ENCODE peak calls at places on chromosomes 5 and 9, in six cellular contexts. One of them, this sample, is unnamed.
A peak's percentile ranks its signal among the peaks of the same experiment; 100 is the strongest.

GRCh38 chr9:135590486-135591079 is 29.0 kb downstream of the PAEP start:
- DNase-seq in epithelial cell of proximal tubule: no peak
- DNase-seq in psoas muscle: no peak
- DNase-seq in dorsolateral prefrontal cortex: no peak
- DNase-seq in CD8-positive, alpha-beta T cell: no peak
- DNase-seq in fibroblast of villous mesenchyme: no peak
- DNase-seq in this sample: no peak

GRCh38 chr5:96569770-96570169 is 92.4 kb upstream of the CAST start:
- DNase-seq in epithelial cell of proximal tubule: no peak
- DNase-seq in psoas muscle: no peak
- DNase-seq in dorsolateral prefrontal cortex: no peak
- DNase-seq in CD8-positive, alpha-beta T cell: no peak
- DNase-seq in fibroblast of villous mesenchyme: no peak
- DNase-seq in this sample: no peak

GRCh38 chr9:136854113-136854841 is 2.1 kb downstream of the MAMDC4 start:
- DNase-seq in epithelial cell of proximal tubule: no peak
- DNase-seq in psoas muscle: peak; percentile 21
- DNase-seq in dorsolateral prefrontal cortex: no peak
- DNase-seq in CD8-positive, alpha-beta T cell: no peak
- DNase-seq in fibroblast of villous mesenchyme: no peak
- DNase-seq in this sample: peak; percentile 18

GRCh38 chr5:67693956-67694564 is 497.5 kb upstream of the CD180 start:
- DNase-seq in epithelial cell of proximal tubule: peak; percentile 23
- DNase-seq in psoas muscle: peak; percentile 80
- DNase-seq in dorsolateral prefrontal cortex: no peak
- DNase-seq in CD8-positive, alpha-beta T cell: no peak
- DNase-seq in fibroblast of villous mesenchyme: peak; percentile 61
- DNase-seq in this sample: no peak

GRCh38 chr5:177309351-177310191 is 2.1 kb downstream of the MXD3 start:
- DNase-seq in epithelial cell of proximal tubule: no peak
- DNase-seq in psoas muscle: peak; percentile 65
- DNase-seq in dorsolateral prefrontal cortex: no peak
- DNase-seq in CD8-positive, alpha-beta T cell: peak; percentile 51
- DNase-seq in fibroblast of villous mesenchyme: peak; percentile 69
- DNase-seq in this sample: peak; percentile 82

GRCh38 chr9:28079677-28080076 is 506.4 kb upstream of the C9orf72 start:
- DNase-seq in epithelial cell of proximal tubule: no peak
- DNase-seq in psoas muscle: no peak
- DNase-seq in dorsolateral prefrontal cortex: no peak
- DNase-seq in CD8-positive, alpha-beta T cell: no peak
- DNase-seq in fibroblast of villous mesenchyme: no peak
- DNase-seq in this sample: no peak

GRCh38 chr9:92097997-92098482 is 17.2 kb downstream of the SPTLC1 start:
- DNase-seq in epithelial cell of proximal tubule: peak; percentile 44
- DNase-seq in psoas muscle: peak; percentile 66
- DNase-seq in dorsolateral prefrontal cortex: peak; percentile 50
- DNase-seq in CD8-positive, alpha-beta T cell: peak; percentile 4
- DNase-seq in fibroblast of villous mesenchyme: peak; percentile 69
- DNase-seq in this sample: peak; percentile 47

GRCh38 chr5:151680944-151681427 is 5.7 kb downstream of the SPARC start:
- DNase-seq in epithelial cell of proximal tubule: no peak
- DNase-seq in psoas muscle: no peak
- DNase-seq in dorsolateral prefrontal cortex: no peak
- DNase-seq in CD8-positive, alpha-beta T cell: no peak
- DNase-seq in fibroblast of villous mesenchyme: peak; percentile 61
- DNase-seq in this sample: no peak

GRCh38 chr5:40736103-40736875 is 19.5 kb downstream of the TTC33 start:
- DNase-seq in epithelial cell of proximal tubule: peak; percentile 26
- DNase-seq in psoas muscle: no peak
- DNase-seq in dorsolateral prefrontal cortex: no peak
- DNase-seq in CD8-positive, alpha-beta T cell: no peak
- DNase-seq in fibroblast of villous mesenchyme: peak; percentile 68
- DNase-seq in this sample: no peak

GRCh38 chr5:142661957-142662356 is 23.9 kb downstream of the FGF1 start:
- DNase-seq in epithelial cell of proximal tubule: no peak
- DNase-seq in psoas muscle: no peak
- DNase-seq in dorsolateral prefrontal cortex: no peak
- DNase-seq in CD8-positive, alpha-beta T cell: no peak
- DNase-seq in fibroblast of villous mesenchyme: no peak
- DNase-seq in this sample: no peak

GRCh38 chr5:96716007-96716406 is 53.8 kb downstream of the CAST start:
- DNase-seq in epithelial cell of proximal tubule: no peak
- DNase-seq in psoas muscle: no peak
- DNase-seq in dorsolateral prefrontal cortex: no peak
- DNase-seq in CD8-positive, alpha-beta T cell: no peak
- DNase-seq in fibroblast of villous mesenchyme: no peak
- DNase-seq in this sample: no peak

GRCh38 chr5:115033861-115034260 is 135.8 kb downstream of the TRIM36 start:
- DNase-seq in epithelial cell of proximal tubule: no peak
- DNase-seq in psoas muscle: no peak
- DNase-seq in dorsolateral prefrontal cortex: peak; percentile 17
- DNase-seq in CD8-positive, alpha-beta T cell: no peak
- DNase-seq in fibroblast of villous mesenchyme: no peak
- DNase-seq in this sample: peak; percentile 28
- TF ChIP-seq CTCF in epithelial cell of proximal tubule: peak; percentile 25
- TF ChIP-seq CTCF in psoas muscle: no peak
- TF ChIP-seq CTCF in dorsolateral prefrontal cortex: peak; percentile 58
- TF ChIP-seq CTCF in CD8-positive, alpha-beta T cell: no peak
- TF ChIP-seq CTCF in fibroblast of villous mesenchyme: no peak
- TF ChIP-seq CTCF in this sample: no peak

GRCh38 chr5:133366438-133366837 is 245.9 kb downstream of the FSTL4 start:
- DNase-seq in epithelial cell of proximal tubule: no peak
- DNase-seq in psoas muscle: no peak
- DNase-seq in dorsolateral prefrontal cortex: no peak
- DNase-seq in CD8-positive, alpha-beta T cell: no peak
- DNase-seq in fibroblast of villous mesenchyme: no peak
- DNase-seq in this sample: no peak

GRCh38 chr5:133364916-133365315 is 247.4 kb downstream of the FSTL4 start:
- DNase-seq in epithelial cell of proximal tubule: no peak
- DNase-seq in psoas muscle: no peak
- DNase-seq in dorsolateral prefrontal cortex: no peak
- DNase-seq in CD8-positive, alpha-beta T cell: no peak
- DNase-seq in fibroblast of villous mesenchyme: peak; percentile 8
- DNase-seq in this sample: no peak

GRCh38 chr5:133365738-133366137 is 246.6 kb downstream of the FSTL4 start:
- DNase-seq in epithelial cell of proximal tubule: no peak
- DNase-seq in psoas muscle: no peak
- DNase-seq in dorsolateral prefrontal cortex: no peak
- DNase-seq in CD8-positive, alpha-beta T cell: no peak
- DNase-seq in fibroblast of villous mesenchyme: no peak
- DNase-seq in this sample: no peak

GRCh38 chr5:133363807-133364587 is 248.3 kb downstream of the FSTL4 start:
- DNase-seq in epithelial cell of proximal tubule: no peak
- DNase-seq in psoas muscle: no peak
- DNase-seq in dorsolateral prefrontal cortex: no peak
- DNase-seq in CD8-positive, alpha-beta T cell: no peak
- DNase-seq in fibroblast of villous mesenchyme: no peak
- DNase-seq in this sample: no peak

DNA sequence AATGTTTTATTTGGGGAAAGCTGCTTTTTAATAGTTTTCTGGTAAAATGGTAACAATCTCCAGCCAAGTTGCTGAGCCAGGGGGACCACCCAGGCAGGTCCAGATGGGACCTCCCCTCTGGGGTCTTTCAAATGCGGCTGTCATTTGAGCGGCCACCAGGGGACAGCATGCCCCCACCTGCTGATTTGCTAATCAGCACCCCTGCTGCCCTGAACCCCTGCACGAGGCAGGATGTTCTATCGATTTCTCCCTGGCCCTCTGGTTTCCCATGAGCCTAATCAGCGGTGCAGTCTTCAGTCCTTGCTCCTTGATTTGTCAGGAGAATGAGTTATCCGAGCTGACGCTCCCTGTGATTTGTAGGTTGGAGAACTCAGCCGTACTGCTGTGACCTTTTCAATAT is 247.0 kb downstream of the FSTL4 start:
- DNase-seq in epithelial cell of proximal tubule: no peak
- DNase-seq in psoas muscle: no peak
- DNase-seq in dorsolateral prefrontal cortex: no peak
- DNase-seq in CD8-positive, alpha-beta T cell: no peak
- DNase-seq in fibroblast of villous mesenchyme: no peak
- DNase-seq in this sample: peak; percentile 77
- TF ChIP-seq CTCF in epithelial cell of proximal tubule: peak; percentile 37
- TF ChIP-seq CTCF in psoas muscle: no peak
- TF ChIP-seq CTCF in dorsolateral prefrontal cortex: no peak
- TF ChIP-seq CTCF in CD8-positive, alpha-beta T cell: no peak
- TF ChIP-seq CTCF in fibroblast of villous mesenchyme: peak; percentile 34
- TF ChIP-seq CTCF in this sample: peak; percentile 75

DNA sequence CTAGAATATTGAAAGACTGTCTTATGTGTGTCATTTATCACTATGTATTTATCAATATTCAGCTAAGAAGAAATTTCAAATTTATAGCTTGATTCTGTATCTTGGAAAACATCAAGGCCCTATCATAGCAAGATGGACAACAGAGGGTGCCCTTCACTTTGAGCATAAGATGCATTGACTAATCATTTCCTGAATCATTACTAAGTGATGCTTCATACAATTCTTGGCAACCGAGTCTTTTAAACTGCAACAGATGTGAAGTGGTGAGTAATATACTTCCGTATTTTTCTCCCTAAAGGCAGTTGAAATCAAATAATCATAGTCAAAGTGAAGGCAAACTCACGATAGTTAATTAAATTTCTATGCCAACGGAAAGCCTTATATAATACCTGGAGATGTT is 318.6 kb upstream of the RGMB start:
- DNase-seq in epithelial cell of proximal tubule: peak; percentile 63
- DNase-seq in psoas muscle: no peak
- DNase-seq in dorsolateral prefrontal cortex: no peak
- DNase-seq in CD8-positive, alpha-beta T cell: no peak
- DNase-seq in fibroblast of villous mesenchyme: peak; percentile 87
- DNase-seq in this sample: no peak
- TF ChIP-seq CTCF in epithelial cell of proximal tubule: peak; percentile 56
- TF ChIP-seq CTCF in psoas muscle: no peak
- TF ChIP-seq CTCF in dorsolateral prefrontal cortex: no peak
- TF ChIP-seq CTCF in CD8-positive, alpha-beta T cell: no peak
- TF ChIP-seq CTCF in fibroblast of villous mesenchyme: no peak
- TF ChIP-seq CTCF in this sample: no peak

GRCh38 chr5:86974910-86975309 is 292.8 kb upstream of the RASA1 start:
- DNase-seq in epithelial cell of proximal tubule: no peak
- DNase-seq in psoas muscle: no peak
- DNase-seq in dorsolateral prefrontal cortex: no peak
- DNase-seq in CD8-positive, alpha-beta T cell: no peak
- DNase-seq in fibroblast of villous mesenchyme: peak; percentile 85
- DNase-seq in this sample: no peak

GRCh38 chr5:86968311-86968753 is 299.4 kb upstream of the RASA1 start:
- DNase-seq in epithelial cell of proximal tubule: peak; percentile 38
- DNase-seq in psoas muscle: peak; percentile 10
- DNase-seq in dorsolateral prefrontal cortex: no peak
- DNase-seq in CD8-positive, alpha-beta T cell: no peak
- DNase-seq in fibroblast of villous mesenchyme: peak; percentile 60
- DNase-seq in this sample: no peak

DNA sequence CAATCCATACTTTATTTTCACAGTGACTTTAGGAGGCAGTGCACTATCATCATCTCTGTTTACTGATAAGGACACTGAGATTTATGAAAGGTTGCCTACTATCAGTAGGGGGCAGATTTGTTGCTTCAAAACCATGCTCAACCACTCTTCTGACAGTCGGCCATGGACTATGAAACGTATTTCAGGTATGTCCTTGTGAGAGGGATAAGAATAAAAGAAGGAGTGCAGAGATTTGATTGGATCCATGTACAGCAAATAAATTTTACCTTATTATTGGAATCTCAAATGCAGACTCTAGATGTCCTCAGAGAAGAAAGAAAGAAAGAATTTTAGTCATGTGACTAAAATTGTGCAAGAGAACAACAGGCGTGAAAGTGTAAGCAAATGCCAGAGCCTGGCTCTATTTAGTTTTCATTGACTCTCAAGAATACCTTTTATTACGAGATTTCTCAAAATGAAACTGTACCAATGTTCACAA is 296.6 kb upstream of the RASA1 start:
- DNase-seq in epithelial cell of proximal tubule: peak; percentile 19
- DNase-seq in psoas muscle: no peak
- DNase-seq in dorsolateral prefrontal cortex: no peak
- DNase-seq in CD8-positive, alpha-beta T cell: no peak
- DNase-seq in fibroblast of villous mesenchyme: peak; percentile 52
- DNase-seq in this sample: no peak
- TF ChIP-seq CTCF in epithelial cell of proximal tubule: peak; percentile 48
- TF ChIP-seq CTCF in psoas muscle: peak; percentile 3
- TF ChIP-seq CTCF in dorsolateral prefrontal cortex: peak; percentile 63
- TF ChIP-seq CTCF in CD8-positive, alpha-beta T cell: peak; percentile 21
- TF ChIP-seq CTCF in fibroblast of villous mesenchyme: peak; percentile 26
- TF ChIP-seq CTCF in this sample: no peak

GRCh38 chr9:97503862-97504210 is 2.4 kb downstream of the TMOD1 start:
- DNase-seq in epithelial cell of proximal tubule: no peak
- DNase-seq in psoas muscle: no peak
- DNase-seq in dorsolateral prefrontal cortex: no peak
- DNase-seq in CD8-positive, alpha-beta T cell: no peak
- DNase-seq in fibroblast of villous mesenchyme: no peak
- DNase-seq in this sample: no peak

GRCh38 chr9:97504381-97505216 is 3.1 kb downstream of the TMOD1 start:
- DNase-seq in epithelial cell of proximal tubule: no peak
- DNase-seq in psoas muscle: no peak
- DNase-seq in dorsolateral prefrontal cortex: no peak
- DNase-seq in CD8-positive, alpha-beta T cell: no peak
- DNase-seq in fibroblast of villous mesenchyme: peak; percentile 50
- DNase-seq in this sample: no peak

GRCh38 chr9:97501972-97502221 is 431 bp downstream of the TMOD1 start:
- DNase-seq in epithelial cell of proximal tubule: no peak
- DNase-seq in psoas muscle: no peak
- DNase-seq in dorsolateral prefrontal cortex: no peak
- DNase-seq in CD8-positive, alpha-beta T cell: no peak
- DNase-seq in fibroblast of villous mesenchyme: no peak
- DNase-seq in this sample: no peak

GRCh38 chr9:97502222-97502983 is 937 bp downstream of the TMOD1 start:
- DNase-seq in epithelial cell of proximal tubule: no peak
- DNase-seq in psoas muscle: peak; percentile 51
- DNase-seq in dorsolateral prefrontal cortex: peak; percentile 30
- DNase-seq in CD8-positive, alpha-beta T cell: no peak
- DNase-seq in fibroblast of villous mesenchyme: no peak
- DNase-seq in this sample: peak; percentile 27

GRCh38 chr9:97502984-97503861 is 1.8 kb downstream of the TMOD1 start:
- DNase-seq in epithelial cell of proximal tubule: no peak
- DNase-seq in psoas muscle: no peak
- DNase-seq in dorsolateral prefrontal cortex: no peak
- DNase-seq in CD8-positive, alpha-beta T cell: no peak
- DNase-seq in fibroblast of villous mesenchyme: no peak
- DNase-seq in this sample: no peak
- TF ChIP-seq CTCF in epithelial cell of proximal tubule: no peak
- TF ChIP-seq CTCF in psoas muscle: no peak
- TF ChIP-seq CTCF in dorsolateral prefrontal cortex: no peak
- TF ChIP-seq CTCF in CD8-positive, alpha-beta T cell: no peak
- TF ChIP-seq CTCF in fibroblast of villous mesenchyme: no peak
- TF ChIP-seq CTCF in this sample: no peak

GRCh38 chr5:75336625-75337336 is at the start of gene HMGCR:
- DNase-seq in epithelial cell of proximal tubule: peak; percentile 92
- DNase-seq in psoas muscle: peak; percentile 98
- DNase-seq in dorsolateral prefrontal cortex: peak; percentile 99
- DNase-seq in CD8-positive, alpha-beta T cell: peak; percentile 95
- DNase-seq in fibroblast of villous mesenchyme: peak; percentile 100
- DNase-seq in this sample: peak; percentile 97

GRCh38 chr5:75335952-75336624 is 932 bp upstream of the HMGCR start:
- DNase-seq in epithelial cell of proximal tubule: peak; percentile 65
- DNase-seq in psoas muscle: no peak
- DNase-seq in dorsolateral prefrontal cortex: peak; percentile 7
- DNase-seq in CD8-positive, alpha-beta T cell: no peak
- DNase-seq in fibroblast of villous mesenchyme: peak; percentile 83
- DNase-seq in this sample: no peak

GRCh38 chr5:75335486-75335885 is 1.5 kb upstream of the HMGCR start:
- DNase-seq in epithelial cell of proximal tubule: no peak
- DNase-seq in psoas muscle: no peak
- DNase-seq in dorsolateral prefrontal cortex: no peak
- DNase-seq in CD8-positive, alpha-beta T cell: no peak
- DNase-seq in fibroblast of villous mesenchyme: no peak
- DNase-seq in this sample: no peak

GRCh38 chr5:75330404-75330803 is 6.6 kb upstream of the HMGCR start:
- DNase-seq in epithelial cell of proximal tubule: no peak
- DNase-seq in psoas muscle: no peak
- DNase-seq in dorsolateral prefrontal cortex: no peak
- DNase-seq in CD8-positive, alpha-beta T cell: no peak
- DNase-seq in fibroblast of villous mesenchyme: no peak
- DNase-seq in this sample: no peak

GRCh38 chr5:75331095-75332090 is 5.6 kb upstream of the HMGCR start:
- DNase-seq in epithelial cell of proximal tubule: no peak
- DNase-seq in psoas muscle: no peak
- DNase-seq in dorsolateral prefrontal cortex: no peak
- DNase-seq in CD8-positive, alpha-beta T cell: no peak
- DNase-seq in fibroblast of villous mesenchyme: no peak
- DNase-seq in this sample: no peak
- TF ChIP-seq CTCF in epithelial cell of proximal tubule: peak; percentile 25
- TF ChIP-seq CTCF in psoas muscle: no peak
- TF ChIP-seq CTCF in dorsolateral prefrontal cortex: no peak
- TF ChIP-seq CTCF in CD8-positive, alpha-beta T cell: no peak
- TF ChIP-seq CTCF in fibroblast of villous mesenchyme: no peak
- TF ChIP-seq CTCF in this sample: peak; percentile 19

This sample was measured in glutamatergic neuron.